ENCODE peak calls at places on chromosomes 7 and 10, in ten cellular contexts. One of them, this sample, is unnamed.

GRCh38 chr10:63798599-63799498 is 277.6 kb downstream of the REEP3 start:
- DNase-seq in colonic mucosa: peak; percentile 42
- DNase-seq in esophagus squamous epithelium: no peak
- DNase-seq in GM10248: no peak
- DNase-seq in transverse colon: peak; percentile 33
- DNase-seq in nephron progenitor cell: no peak
- DNase-seq in psoas muscle: peak; percentile 37
- DNase-seq in Panc1: peak; percentile 20
- DNase-seq in Peyer's patch: no peak
- DNase-seq in astrocyte of the spinal cord: peak; percentile 98
- DNase-seq in this sample: no peak

GRCh38 chr7:50293509-50294179 is 10.9 kb upstream of the IKZF1 start:
- DNase-seq in colonic mucosa: no peak
- DNase-seq in esophagus squamous epithelium: no peak
- DNase-seq in GM10248: no peak
- DNase-seq in transverse colon: no peak
- DNase-seq in nephron progenitor cell: no peak
- DNase-seq in psoas muscle: no peak
- DNase-seq in Panc1: no peak
- DNase-seq in Peyer's patch: no peak
- DNase-seq in astrocyte of the spinal cord: no peak
- DNase-seq in this sample: no peak

GRCh38 chr7:141551773-141552162 is 558 bp downstream of the AGK start:
- DNase-seq in colonic mucosa: no peak
- DNase-seq in esophagus squamous epithelium: no peak
- DNase-seq in GM10248: no peak
- DNase-seq in transverse colon: no peak
- DNase-seq in nephron progenitor cell: no peak
- DNase-seq in psoas muscle: no peak
- DNase-seq in Panc1: no peak
- DNase-seq in Peyer's patch: no peak
- DNase-seq in astrocyte of the spinal cord: peak; percentile 8
- DNase-seq in this sample: no peak

GRCh38 chr10:87752571-87752970 is 65.5 kb downstream of the ATAD1 start:
- DNase-seq in colonic mucosa: no peak
- DNase-seq in esophagus squamous epithelium: no peak
- DNase-seq in GM10248: no peak
- DNase-seq in transverse colon: no peak
- DNase-seq in nephron progenitor cell: no peak
- DNase-seq in psoas muscle: no peak
- DNase-seq in Panc1: no peak
- DNase-seq in Peyer's patch: no peak
- DNase-seq in astrocyte of the spinal cord: peak; percentile 67
- DNase-seq in this sample: no peak

GRCh38 chr10:2978111-2978510 is 89.2 kb upstream of the PFKP start:
- DNase-seq in colonic mucosa: no peak
- DNase-seq in esophagus squamous epithelium: no peak
- DNase-seq in GM10248: peak; percentile 57
- DNase-seq in transverse colon: no peak
- DNase-seq in nephron progenitor cell: no peak
- DNase-seq in psoas muscle: no peak
- DNase-seq in Panc1: peak; percentile 64
- DNase-seq in Peyer's patch: no peak
- DNase-seq in astrocyte of the spinal cord: peak; percentile 75
- DNase-seq in this sample: peak; percentile 68

GRCh38 chr7:106731207-106731606 is 70.2 kb upstream of the CCDC71L start:
- DNase-seq in colonic mucosa: no peak
- DNase-seq in esophagus squamous epithelium: no peak
- DNase-seq in GM10248: peak; percentile 22
- DNase-seq in transverse colon: no peak
- DNase-seq in nephron progenitor cell: no peak
- DNase-seq in psoas muscle: no peak
- DNase-seq in Panc1: no peak
- DNase-seq in Peyer's patch: no peak
- DNase-seq in astrocyte of the spinal cord: no peak
- DNase-seq in this sample: peak; percentile 37

GRCh38 chr7:26117142-26117807 is 34.7 kb upstream of the NFE2L3 start:
- DNase-seq in colonic mucosa: no peak
- DNase-seq in esophagus squamous epithelium: no peak
- DNase-seq in GM10248: no peak
- DNase-seq in transverse colon: no peak
- DNase-seq in nephron progenitor cell: no peak
- DNase-seq in psoas muscle: no peak
- DNase-seq in Panc1: no peak
- DNase-seq in Peyer's patch: no peak
- DNase-seq in astrocyte of the spinal cord: no peak
- DNase-seq in this sample: no peak

GRCh38 chr7:129225931-129226572 is 1.2 kb downstream of the AHCYL2 start:
- DNase-seq in colonic mucosa: no peak
- DNase-seq in esophagus squamous epithelium: no peak
- DNase-seq in GM10248: no peak
- DNase-seq in transverse colon: no peak
- DNase-seq in nephron progenitor cell: no peak
- DNase-seq in psoas muscle: no peak
- DNase-seq in Panc1: no peak
- DNase-seq in Peyer's patch: no peak
- DNase-seq in astrocyte of the spinal cord: no peak
- DNase-seq in this sample: no peak

GRCh38 chr10:86730227-86730626 is 26.2 kb upstream of the BMPR1A start:
- DNase-seq in colonic mucosa: peak; percentile 77
- DNase-seq in esophagus squamous epithelium: no peak
- DNase-seq in GM10248: no peak
- DNase-seq in transverse colon: peak; percentile 74
- DNase-seq in nephron progenitor cell: no peak
- DNase-seq in psoas muscle: no peak
- DNase-seq in Panc1: no peak
- DNase-seq in Peyer's patch: peak; percentile 71
- DNase-seq in astrocyte of the spinal cord: peak; percentile 31
- DNase-seq in this sample: no peak

GRCh38 chr7:123096976-123097375 is 101.5 kb upstream of the TAS2R16 start:
- DNase-seq in colonic mucosa: no peak
- DNase-seq in esophagus squamous epithelium: no peak
- DNase-seq in GM10248: no peak
- DNase-seq in transverse colon: no peak
- DNase-seq in nephron progenitor cell: no peak
- DNase-seq in psoas muscle: no peak
- DNase-seq in Panc1: no peak
- DNase-seq in Peyer's patch: no peak
- DNase-seq in astrocyte of the spinal cord: no peak
- DNase-seq in this sample: no peak

DNA sequence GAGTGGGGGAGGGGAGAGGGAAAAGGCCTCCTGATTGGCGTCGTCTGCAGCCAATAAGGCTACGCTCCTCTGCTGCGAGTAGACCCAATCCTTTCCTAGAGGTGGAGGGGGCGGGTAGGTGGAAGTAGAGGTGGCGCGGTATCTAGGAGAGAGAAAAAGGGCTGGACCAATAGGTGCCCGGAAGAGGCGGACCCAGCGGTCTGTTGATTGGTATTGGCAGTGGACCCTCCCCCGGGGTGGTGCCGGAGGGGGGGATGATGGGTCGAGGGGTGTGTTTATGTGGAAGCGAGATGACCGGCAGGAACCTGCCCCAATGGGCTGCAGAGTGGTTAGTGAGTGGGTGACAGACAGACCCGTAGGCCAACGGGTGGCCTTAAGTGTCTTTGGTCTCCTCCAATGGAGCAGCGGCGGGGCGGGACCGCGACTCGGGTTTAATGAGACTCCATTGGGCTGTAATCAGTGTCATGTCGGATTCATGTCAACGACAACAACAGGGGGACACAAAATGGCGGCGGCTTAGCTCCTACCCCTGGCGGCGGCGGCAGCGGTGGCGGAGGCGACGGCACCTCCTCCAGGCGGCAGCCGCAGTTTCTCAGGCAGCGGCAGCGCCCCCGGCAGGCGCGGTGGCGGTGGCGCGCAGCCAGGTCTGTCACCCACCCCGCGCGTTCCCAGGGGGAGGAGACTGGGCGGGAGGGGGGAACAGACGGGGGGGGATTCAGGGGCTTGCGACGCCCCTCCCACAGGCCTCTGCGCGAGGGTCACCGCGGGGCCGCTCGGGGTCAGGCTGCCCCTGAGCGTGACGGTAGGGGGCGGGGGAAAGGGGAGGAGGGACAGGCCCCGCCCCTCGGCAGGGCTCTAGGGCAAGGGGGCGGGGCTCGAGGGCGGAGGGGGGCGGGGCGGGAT is at the start of gene KAT6B:
- DNase-seq in colonic mucosa: peak; percentile 100
- DNase-seq in esophagus squamous epithelium: peak; percentile 100
- DNase-seq in GM10248: peak; percentile 95
- DNase-seq in transverse colon: peak; percentile 100
- DNase-seq in nephron progenitor cell: peak; percentile 100
- DNase-seq in psoas muscle: peak; percentile 100
- DNase-seq in Panc1: peak; percentile 100
- DNase-seq in Peyer's patch: peak; percentile 100
- DNase-seq in astrocyte of the spinal cord: peak; percentile 100
- DNase-seq in this sample: peak; percentile 96
- TF ChIP-seq CTCF in colonic mucosa: no peak
- TF ChIP-seq CTCF in esophagus squamous epithelium: no peak
- TF ChIP-seq CTCF in GM10248: peak; percentile 2
- TF ChIP-seq CTCF in transverse colon: peak; percentile 41
- TF ChIP-seq CTCF in nephron progenitor cell: peak; percentile 25
- TF ChIP-seq CTCF in psoas muscle: peak; percentile 17
- TF ChIP-seq CTCF in Panc1: no peak
- TF ChIP-seq CTCF in Peyer's patch: peak; percentile 48
- TF ChIP-seq CTCF in astrocyte of the spinal cord: peak; percentile 24
- TF ChIP-seq CTCF in this sample: peak; percentile 42

GRCh38 chr10:53846809-53847208 is 954.2 kb downstream of the PCDH15 start:
- DNase-seq in colonic mucosa: no peak
- DNase-seq in esophagus squamous epithelium: no peak
- DNase-seq in GM10248: no peak
- DNase-seq in transverse colon: no peak
- DNase-seq in nephron progenitor cell: no peak
- DNase-seq in psoas muscle: no peak
- DNase-seq in Panc1: no peak
- DNase-seq in Peyer's patch: no peak
- DNase-seq in astrocyte of the spinal cord: no peak
- DNase-seq in this sample: no peak
- TF ChIP-seq CTCF in colonic mucosa: no peak
- TF ChIP-seq CTCF in esophagus squamous epithelium: no peak
- TF ChIP-seq CTCF in GM10248: no peak
- TF ChIP-seq CTCF in transverse colon: no peak
- TF ChIP-seq CTCF in nephron progenitor cell: no peak
- TF ChIP-seq CTCF in psoas muscle: no peak
- TF ChIP-seq CTCF in Panc1: peak; percentile 10
- TF ChIP-seq CTCF in Peyer's patch: no peak
- TF ChIP-seq CTCF in astrocyte of the spinal cord: no peak
- TF ChIP-seq CTCF in this sample: no peak

GRCh38 chr7:30703756-30704155 is 21.5 kb upstream of the CRHR2 start:
- DNase-seq in colonic mucosa: no peak
- DNase-seq in esophagus squamous epithelium: no peak
- DNase-seq in GM10248: no peak
- DNase-seq in transverse colon: no peak
- DNase-seq in nephron progenitor cell: no peak
- DNase-seq in psoas muscle: no peak
- DNase-seq in Panc1: no peak
- DNase-seq in Peyer's patch: peak; percentile 8
- DNase-seq in astrocyte of the spinal cord: no peak
- DNase-seq in this sample: no peak

GRCh38 chr7:30699706-30700495 is 17.6 kb upstream of the CRHR2 start:
- DNase-seq in colonic mucosa: no peak
- DNase-seq in esophagus squamous epithelium: no peak
- DNase-seq in GM10248: no peak
- DNase-seq in transverse colon: no peak
- DNase-seq in nephron progenitor cell: peak; percentile 33
- DNase-seq in psoas muscle: no peak
- DNase-seq in Panc1: no peak
- DNase-seq in Peyer's patch: peak; percentile 39
- DNase-seq in astrocyte of the spinal cord: no peak
- DNase-seq in this sample: no peak

GRCh38 chr7:30700941-30701340 is 18.7 kb upstream of the CRHR2 start:
- DNase-seq in colonic mucosa: no peak
- DNase-seq in esophagus squamous epithelium: no peak
- DNase-seq in GM10248: no peak
- DNase-seq in transverse colon: no peak
- DNase-seq in nephron progenitor cell: no peak
- DNase-seq in psoas muscle: no peak
- DNase-seq in Panc1: no peak
- DNase-seq in Peyer's patch: no peak
- DNase-seq in astrocyte of the spinal cord: no peak
- DNase-seq in this sample: no peak

GRCh38 chr7:30705008-30705407 is 22.8 kb upstream of the CRHR2 start:
- DNase-seq in colonic mucosa: no peak
- DNase-seq in esophagus squamous epithelium: no peak
- DNase-seq in GM10248: no peak
- DNase-seq in transverse colon: no peak
- DNase-seq in nephron progenitor cell: no peak
- DNase-seq in psoas muscle: no peak
- DNase-seq in Panc1: no peak
- DNase-seq in Peyer's patch: peak; percentile 24
- DNase-seq in astrocyte of the spinal cord: no peak
- DNase-seq in this sample: no peak

GRCh38 chr7:30702200-30702599 is 19.9 kb upstream of the CRHR2 start:
- DNase-seq in colonic mucosa: no peak
- DNase-seq in esophagus squamous epithelium: no peak
- DNase-seq in GM10248: no peak
- DNase-seq in transverse colon: no peak
- DNase-seq in nephron progenitor cell: no peak
- DNase-seq in psoas muscle: no peak
- DNase-seq in Panc1: no peak
- DNase-seq in Peyer's patch: peak; percentile 19
- DNase-seq in astrocyte of the spinal cord: no peak
- DNase-seq in this sample: no peak
- TF ChIP-seq CTCF in colonic mucosa: no peak
- TF ChIP-seq CTCF in esophagus squamous epithelium: no peak
- TF ChIP-seq CTCF in GM10248: no peak
- TF ChIP-seq CTCF in transverse colon: no peak
- TF ChIP-seq CTCF in nephron progenitor cell: no peak
- TF ChIP-seq CTCF in psoas muscle: no peak
- TF ChIP-seq CTCF in Panc1: no peak
- TF ChIP-seq CTCF in Peyer's patch: peak; percentile 32
- TF ChIP-seq CTCF in astrocyte of the spinal cord: no peak
- TF ChIP-seq CTCF in this sample: no peak

DNA sequence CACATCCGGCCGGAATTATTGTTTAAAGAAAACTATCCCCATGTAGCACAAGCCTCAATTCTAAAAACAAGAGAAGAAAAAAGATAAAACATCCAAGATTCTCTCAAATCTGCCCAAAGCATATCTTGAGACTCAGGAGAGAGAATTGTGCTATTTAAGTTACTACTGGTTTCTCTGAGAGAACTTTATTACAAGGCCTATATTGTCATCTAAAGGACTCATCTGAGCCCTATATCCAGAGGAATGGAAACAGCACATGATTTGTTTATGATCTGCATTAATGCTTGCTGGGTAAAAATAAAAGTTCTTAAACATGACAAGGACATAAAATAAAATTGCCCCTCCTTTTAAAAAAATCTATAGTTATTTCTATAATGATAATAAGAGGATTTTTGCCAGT is 25.0 kb downstream of the LRRN3 start:
- DNase-seq in colonic mucosa: no peak
- DNase-seq in esophagus squamous epithelium: no peak
- DNase-seq in GM10248: no peak
- DNase-seq in transverse colon: no peak
- DNase-seq in nephron progenitor cell: no peak
- DNase-seq in psoas muscle: no peak
- DNase-seq in Panc1: no peak
- DNase-seq in Peyer's patch: no peak
- DNase-seq in astrocyte of the spinal cord: no peak
- DNase-seq in this sample: no peak
- TF ChIP-seq CTCF in colonic mucosa: no peak
- TF ChIP-seq CTCF in esophagus squamous epithelium: no peak
- TF ChIP-seq CTCF in GM10248: no peak
- TF ChIP-seq CTCF in transverse colon: no peak
- TF ChIP-seq CTCF in nephron progenitor cell: no peak
- TF ChIP-seq CTCF in psoas muscle: no peak
- TF ChIP-seq CTCF in Panc1: no peak
- TF ChIP-seq CTCF in Peyer's patch: no peak
- TF ChIP-seq CTCF in astrocyte of the spinal cord: no peak
- TF ChIP-seq CTCF in this sample: no peak